ENCODE peak calls at places on chromosomes 3 and 15, in nine cellular contexts. One of them, this sample, is unnamed.
A peak's percentile ranks its signal among the peaks of the same experiment; 100 is the strongest.

GRCh38 chr3:178170698-178171535 is 365.3 kb upstream of the KCNMB2 start:
- DNase-seq in endothelial cell: no peak
- DNase-seq in coronary artery: no peak
- DNase-seq in RWPE1: peak; percentile 47
- DNase-seq in mesothelial cell of epicardium: no peak
- DNase-seq in epithelial cell of esophagus: peak; percentile 78
- DNase-seq in endothelial cell of umbilical vein: peak; percentile 96
- DNase-seq in OCI-LY7: no peak
- DNase-seq in left ventricle myocardium inferior: no peak
- DNase-seq in this sample: no peak

GRCh38 chr3:194276768-194277546 is 74.2 kb downstream of the CPN2 start:
- DNase-seq in endothelial cell: no peak
- DNase-seq in coronary artery: peak; percentile 81
- DNase-seq in RWPE1: no peak
- DNase-seq in mesothelial cell of epicardium: no peak
- DNase-seq in epithelial cell of esophagus: no peak
- DNase-seq in endothelial cell of umbilical vein: peak; percentile 75
- DNase-seq in OCI-LY7: no peak
- DNase-seq in left ventricle myocardium inferior: peak; percentile 56
- DNase-seq in this sample: peak; percentile 44

GRCh38 chr3:42839616-42840015 is 30.4 kb downstream of the ACKR2 start:
- DNase-seq in endothelial cell: peak; percentile 53
- DNase-seq in coronary artery: no peak
- DNase-seq in RWPE1: peak; percentile 56
- DNase-seq in mesothelial cell of epicardium: no peak
- DNase-seq in epithelial cell of esophagus: peak; percentile 76
- DNase-seq in endothelial cell of umbilical vein: peak; percentile 67
- DNase-seq in OCI-LY7: peak; percentile 63
- DNase-seq in left ventricle myocardium inferior: no peak
- DNase-seq in this sample: no peak

GRCh38 chr3:89303721-89304120 is 196.3 kb downstream of the EPHA3 start:
- DNase-seq in endothelial cell: no peak
- DNase-seq in coronary artery: no peak
- DNase-seq in RWPE1: no peak
- DNase-seq in mesothelial cell of epicardium: no peak
- DNase-seq in epithelial cell of esophagus: no peak
- DNase-seq in endothelial cell of umbilical vein: no peak
- DNase-seq in OCI-LY7: no peak
- DNase-seq in left ventricle myocardium inferior: no peak
- DNase-seq in this sample: no peak

GRCh38 chr3:158269896-158270295 is 160.0 kb downstream of the RSRC1 start:
- DNase-seq in endothelial cell: no peak
- DNase-seq in coronary artery: no peak
- DNase-seq in RWPE1: peak; percentile 13
- DNase-seq in mesothelial cell of epicardium: no peak
- DNase-seq in epithelial cell of esophagus: peak; percentile 94
- DNase-seq in endothelial cell of umbilical vein: no peak
- DNase-seq in OCI-LY7: no peak
- DNase-seq in left ventricle myocardium inferior: no peak
- DNase-seq in this sample: no peak

GRCh38 chr15:99014803-99015676 is 7.4 kb upstream of the PGPEP1L start:
- DNase-seq in endothelial cell: peak; percentile 62
- DNase-seq in coronary artery: no peak
- DNase-seq in RWPE1: peak; percentile 81
- DNase-seq in mesothelial cell of epicardium: peak; percentile 80
- DNase-seq in epithelial cell of esophagus: peak; percentile 88
- DNase-seq in endothelial cell of umbilical vein: peak; percentile 41
- DNase-seq in OCI-LY7: no peak
- DNase-seq in left ventricle myocardium inferior: peak; percentile 34
- DNase-seq in this sample: no peak

GRCh38 chr3:9143180-9143579 is 106.3 kb downstream of the SRGAP3 start:
- DNase-seq in endothelial cell: no peak
- DNase-seq in coronary artery: no peak
- DNase-seq in RWPE1: no peak
- DNase-seq in mesothelial cell of epicardium: no peak
- DNase-seq in epithelial cell of esophagus: no peak
- DNase-seq in endothelial cell of umbilical vein: no peak
- DNase-seq in OCI-LY7: no peak
- DNase-seq in left ventricle myocardium inferior: no peak
- DNase-seq in this sample: no peak

GRCh38 chr15:88543065-88543776 is 3.3 kb downstream of the DET1 start:
- DNase-seq in endothelial cell: no peak
- DNase-seq in coronary artery: no peak
- DNase-seq in RWPE1: no peak
- DNase-seq in mesothelial cell of epicardium: no peak
- DNase-seq in epithelial cell of esophagus: no peak
- DNase-seq in endothelial cell of umbilical vein: no peak
- DNase-seq in OCI-LY7: no peak
- DNase-seq in left ventricle myocardium inferior: no peak
- DNase-seq in this sample: no peak

GRCh38 chr3:193552911-193553310 is 1.8 kb downstream of the ATP13A4 start:
- DNase-seq in endothelial cell: no peak
- DNase-seq in coronary artery: no peak
- DNase-seq in RWPE1: no peak
- DNase-seq in mesothelial cell of epicardium: no peak
- DNase-seq in epithelial cell of esophagus: no peak
- DNase-seq in endothelial cell of umbilical vein: no peak
- DNase-seq in OCI-LY7: no peak
- DNase-seq in left ventricle myocardium inferior: no peak
- DNase-seq in this sample: no peak

GRCh38 chr3:61894988-61895935 is 333.9 kb downstream of the PTPRG start:
- DNase-seq in endothelial cell: no peak
- DNase-seq in coronary artery: no peak
- DNase-seq in RWPE1: peak; percentile 75
- DNase-seq in mesothelial cell of epicardium: peak; percentile 52
- DNase-seq in epithelial cell of esophagus: peak; percentile 96
- DNase-seq in endothelial cell of umbilical vein: peak; percentile 93
- DNase-seq in OCI-LY7: peak; percentile 59
- DNase-seq in left ventricle myocardium inferior: peak; percentile 33
- DNase-seq in this sample: no peak

GRCh38 chr3:96330795-96331194 is 483.6 kb upstream of the EPHA6 start:
- DNase-seq in endothelial cell: no peak
- DNase-seq in coronary artery: no peak
- DNase-seq in RWPE1: no peak
- DNase-seq in mesothelial cell of epicardium: no peak
- DNase-seq in epithelial cell of esophagus: no peak
- DNase-seq in endothelial cell of umbilical vein: no peak
- DNase-seq in OCI-LY7: no peak
- DNase-seq in left ventricle myocardium inferior: no peak
- DNase-seq in this sample: no peak

GRCh38 chr3:96334779-96335178 is 479.6 kb upstream of the EPHA6 start:
- DNase-seq in endothelial cell: no peak
- DNase-seq in coronary artery: no peak
- DNase-seq in RWPE1: no peak
- DNase-seq in mesothelial cell of epicardium: no peak
- DNase-seq in epithelial cell of esophagus: no peak
- DNase-seq in endothelial cell of umbilical vein: no peak
- DNase-seq in OCI-LY7: no peak
- DNase-seq in left ventricle myocardium inferior: no peak
- DNase-seq in this sample: no peak

DNA sequence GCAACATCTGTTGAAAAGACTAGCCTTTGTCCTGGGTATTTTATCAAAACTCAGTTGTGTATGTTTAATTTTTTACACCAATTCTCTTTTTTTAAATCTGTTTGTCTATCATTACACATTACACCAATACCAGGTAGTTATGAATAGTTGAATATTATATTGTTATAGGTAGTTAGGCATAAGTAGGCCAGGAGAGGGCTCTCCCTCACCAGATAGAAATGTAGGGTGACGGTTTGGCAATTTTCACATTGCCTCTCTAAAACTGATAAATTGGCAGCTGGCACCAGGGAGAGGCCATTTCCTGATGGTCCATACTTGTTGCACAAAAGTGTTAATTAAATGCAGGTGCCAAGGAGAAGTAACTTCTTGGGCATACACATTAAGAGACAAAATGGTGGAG is 483.1 kb upstream of the EPHA6 start:
- DNase-seq in endothelial cell: no peak
- DNase-seq in coronary artery: no peak
- DNase-seq in RWPE1: peak; percentile 22
- DNase-seq in mesothelial cell of epicardium: no peak
- DNase-seq in epithelial cell of esophagus: peak; percentile 56
- DNase-seq in endothelial cell of umbilical vein: peak; percentile 43
- DNase-seq in OCI-LY7: no peak
- DNase-seq in left ventricle myocardium inferior: no peak
- DNase-seq in this sample: no peak
- TF ChIP-seq CTCF in endothelial cell: no peak
- TF ChIP-seq CTCF in coronary artery: no peak
- TF ChIP-seq CTCF in RWPE1: peak; percentile 10
- TF ChIP-seq CTCF in mesothelial cell of epicardium: no peak
- TF ChIP-seq CTCF in epithelial cell of esophagus: peak; percentile 59
- TF ChIP-seq CTCF in endothelial cell of umbilical vein: peak; percentile 29
- TF ChIP-seq CTCF in OCI-LY7: no peak
- TF ChIP-seq CTCF in left ventricle myocardium inferior: no peak
- TF ChIP-seq CTCF in this sample: peak; percentile 71

DNA sequence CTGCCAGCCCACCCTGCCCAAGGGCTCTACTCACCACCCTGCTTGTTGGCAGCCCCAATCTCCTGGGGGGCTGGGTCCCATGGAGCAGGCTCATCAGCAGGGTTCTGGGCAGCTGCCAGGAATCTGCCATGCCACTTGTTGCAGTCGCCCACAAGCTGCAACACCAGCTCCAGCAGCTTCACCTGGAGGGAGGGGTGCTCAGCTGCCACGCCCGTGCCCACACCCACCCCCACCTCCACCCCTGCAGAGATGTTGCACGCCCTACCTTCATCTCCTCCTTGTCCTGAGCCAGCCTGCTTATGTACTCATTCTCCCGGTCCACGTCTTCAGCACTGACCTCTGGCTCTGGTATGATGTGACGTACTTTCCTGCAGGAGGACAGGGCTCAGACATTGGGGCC is 77.9 kb upstream of the C2CD4B start:
- DNase-seq in endothelial cell: no peak
- DNase-seq in coronary artery: no peak
- DNase-seq in RWPE1: no peak
- DNase-seq in mesothelial cell of epicardium: no peak
- DNase-seq in epithelial cell of esophagus: no peak
- DNase-seq in endothelial cell of umbilical vein: no peak
- DNase-seq in OCI-LY7: no peak
- DNase-seq in left ventricle myocardium inferior: no peak
- DNase-seq in this sample: no peak
- TF ChIP-seq CTCF in endothelial cell: no peak
- TF ChIP-seq CTCF in coronary artery: no peak
- TF ChIP-seq CTCF in RWPE1: no peak
- TF ChIP-seq CTCF in mesothelial cell of epicardium: no peak
- TF ChIP-seq CTCF in epithelial cell of esophagus: no peak
- TF ChIP-seq CTCF in endothelial cell of umbilical vein: no peak
- TF ChIP-seq CTCF in OCI-LY7: no peak
- TF ChIP-seq CTCF in left ventricle myocardium inferior: no peak
- TF ChIP-seq CTCF in this sample: no peak

DNA sequence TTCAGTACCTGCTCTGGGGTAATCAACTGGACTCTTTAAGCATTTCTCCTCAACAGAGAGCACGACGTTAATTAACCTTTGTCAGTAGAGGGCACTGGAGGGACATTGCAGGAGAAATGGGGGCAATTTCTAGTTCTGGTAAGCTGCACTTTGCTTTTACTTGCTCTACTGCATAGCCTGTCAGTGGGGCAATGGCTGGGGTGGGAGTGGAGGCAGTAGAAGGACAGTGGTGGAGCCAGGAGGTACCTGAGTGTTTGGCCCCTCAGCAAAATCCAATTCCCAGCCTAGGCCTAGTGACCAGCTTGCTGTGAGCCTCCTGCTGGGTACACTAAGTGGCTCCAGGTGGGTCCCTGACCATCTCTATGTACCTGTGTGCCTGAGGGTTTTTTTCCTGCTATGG is 18.3 kb upstream of the MED12L start:
- DNase-seq in endothelial cell: no peak
- DNase-seq in coronary artery: no peak
- DNase-seq in RWPE1: no peak
- DNase-seq in mesothelial cell of epicardium: no peak
- DNase-seq in epithelial cell of esophagus: no peak
- DNase-seq in endothelial cell of umbilical vein: no peak
- DNase-seq in OCI-LY7: peak; percentile 60
- DNase-seq in left ventricle myocardium inferior: no peak
- DNase-seq in this sample: no peak
- TF ChIP-seq CTCF in endothelial cell: no peak
- TF ChIP-seq CTCF in coronary artery: no peak
- TF ChIP-seq CTCF in RWPE1: no peak
- TF ChIP-seq CTCF in mesothelial cell of epicardium: no peak
- TF ChIP-seq CTCF in epithelial cell of esophagus: no peak
- TF ChIP-seq CTCF in endothelial cell of umbilical vein: peak; percentile 17
- TF ChIP-seq CTCF in OCI-LY7: peak; percentile 78
- TF ChIP-seq CTCF in left ventricle myocardium inferior: no peak
- TF ChIP-seq CTCF in this sample: no peak

GRCh38 chr3:149369991-149370866 is 7.2 kb downstream of the TM4SF1 start:
- DNase-seq in endothelial cell: no peak
- DNase-seq in coronary artery: no peak
- DNase-seq in RWPE1: no peak
- DNase-seq in mesothelial cell of epicardium: no peak
- DNase-seq in epithelial cell of esophagus: peak; percentile 48
- DNase-seq in endothelial cell of umbilical vein: no peak
- DNase-seq in OCI-LY7: no peak
- DNase-seq in left ventricle myocardium inferior: no peak
- DNase-seq in this sample: no peak

GRCh38 chr3:149368850-149369497 is 8.5 kb downstream of the TM4SF1 start:
- DNase-seq in endothelial cell: no peak
- DNase-seq in coronary artery: no peak
- DNase-seq in RWPE1: no peak
- DNase-seq in mesothelial cell of epicardium: no peak
- DNase-seq in epithelial cell of esophagus: no peak
- DNase-seq in endothelial cell of umbilical vein: peak; percentile 26
- DNase-seq in OCI-LY7: no peak
- DNase-seq in left ventricle myocardium inferior: no peak
- DNase-seq in this sample: no peak

GRCh38 chr3:149371723-149372114 is 5.7 kb downstream of the TM4SF1 start:
- DNase-seq in endothelial cell: no peak
- DNase-seq in coronary artery: no peak
- DNase-seq in RWPE1: no peak
- DNase-seq in mesothelial cell of epicardium: no peak
- DNase-seq in epithelial cell of esophagus: no peak
- DNase-seq in endothelial cell of umbilical vein: no peak
- DNase-seq in OCI-LY7: no peak
- DNase-seq in left ventricle myocardium inferior: no peak
- DNase-seq in this sample: no peak

GRCh38 chr3:149373235-149374125 is 4.0 kb downstream of the TM4SF1 start:
- DNase-seq in endothelial cell: no peak
- DNase-seq in coronary artery: no peak
- DNase-seq in RWPE1: peak; percentile 63
- DNase-seq in mesothelial cell of epicardium: no peak
- DNase-seq in epithelial cell of esophagus: peak; percentile 91
- DNase-seq in endothelial cell of umbilical vein: peak; percentile 67
- DNase-seq in OCI-LY7: no peak
- DNase-seq in left ventricle myocardium inferior: no peak
- DNase-seq in this sample: no peak

DNA sequence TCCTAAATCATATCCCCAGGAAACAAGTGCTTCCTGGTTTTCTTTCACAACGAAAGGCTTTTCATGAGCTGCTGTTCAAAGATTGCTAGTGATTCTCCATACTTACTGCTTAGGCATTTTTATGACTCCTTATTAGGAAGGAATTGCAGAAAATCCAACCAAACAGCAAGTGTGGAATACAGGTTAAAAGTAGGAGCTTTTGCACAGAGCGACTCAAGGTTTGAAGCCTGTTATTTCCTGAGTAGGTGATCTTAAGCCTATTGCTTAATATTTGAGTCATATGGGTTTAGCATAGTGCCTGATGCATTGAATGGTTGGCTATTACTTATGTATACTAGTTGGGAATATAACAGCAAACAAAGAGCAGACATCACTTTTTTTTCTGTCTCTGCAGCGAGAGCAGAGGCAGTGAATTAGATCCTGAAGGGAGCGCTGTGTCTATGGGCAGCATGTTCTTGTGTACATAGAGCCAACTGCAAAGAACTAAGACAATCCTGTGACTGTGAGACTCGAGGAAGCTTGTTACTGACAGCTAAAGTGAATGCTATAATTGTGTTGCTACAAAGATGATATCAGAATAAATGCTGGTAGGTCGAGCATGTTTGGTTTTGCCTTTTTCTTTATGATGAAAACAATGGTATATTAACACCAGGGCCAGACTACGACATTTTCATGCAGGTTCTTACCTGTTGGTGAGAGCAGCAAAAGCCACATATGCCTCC is 6.3 kb downstream of the TM4SF1 start:
- DNase-seq in endothelial cell: peak; percentile 15
- DNase-seq in coronary artery: no peak
- DNase-seq in RWPE1: peak; percentile 48
- DNase-seq in mesothelial cell of epicardium: no peak
- DNase-seq in epithelial cell of esophagus: peak; percentile 78
- DNase-seq in endothelial cell of umbilical vein: peak; percentile 97
- DNase-seq in OCI-LY7: no peak
- DNase-seq in left ventricle myocardium inferior: no peak
- DNase-seq in this sample: no peak
- TF ChIP-seq CTCF in endothelial cell: no peak
- TF ChIP-seq CTCF in coronary artery: no peak
- TF ChIP-seq CTCF in RWPE1: no peak
- TF ChIP-seq CTCF in mesothelial cell of epicardium: no peak
- TF ChIP-seq CTCF in epithelial cell of esophagus: peak; percentile 41
- TF ChIP-seq CTCF in endothelial cell of umbilical vein: peak; percentile 41
- TF ChIP-seq CTCF in OCI-LY7: no peak
- TF ChIP-seq CTCF in left ventricle myocardium inferior: no peak
- TF ChIP-seq CTCF in this sample: no peak

This sample was measured in chondrocyte.